ENCODE peak calls at places on chromosomes 6 and 20, in nine cellular contexts. One of them, this sample, is unnamed.

GRCh38 chr6:53112404-53112803 is 36.2 kb downstream of the GCM1 start:
- DNase-seq in thyroid gland: peak; percentile 51
- DNase-seq in endothelial cell: no peak
- DNase-seq in CD8-positive, alpha-beta T cell: no peak
- DNase-seq in mammary epithelial cell: peak; percentile 92
- DNase-seq in foreskin fibroblast: no peak
- DNase-seq in GM20000: no peak
- DNase-seq in heart left ventricle: no peak
- DNase-seq in dorsolateral prefrontal cortex: no peak
- DNase-seq in this sample: no peak

GRCh38 chr6:113833537-113833936 is 23.6 kb upstream of the MARCKS start:
- DNase-seq in GM20000: no peak
- DNase-seq in foreskin fibroblast: peak; percentile 33
- DNase-seq in dorsolateral prefrontal cortex: no peak
- DNase-seq in endothelial cell: no peak
- DNase-seq in heart left ventricle: no peak
- DNase-seq in mammary epithelial cell: peak; percentile 64
- DNase-seq in thyroid gland: no peak
- DNase-seq in CD8-positive, alpha-beta T cell: no peak
- DNase-seq in this sample: no peak

GRCh38 chr6:158061361-158061708 is 79.7 kb downstream of the SYNJ2 start:
- DNase-seq in mammary epithelial cell: no peak
- DNase-seq in heart left ventricle: no peak
- DNase-seq in CD8-positive, alpha-beta T cell: no peak
- DNase-seq in thyroid gland: peak; percentile 15
- DNase-seq in foreskin fibroblast: no peak
- DNase-seq in dorsolateral prefrontal cortex: no peak
- DNase-seq in endothelial cell: no peak
- DNase-seq in GM20000: no peak
- DNase-seq in this sample: no peak

GRCh38 chr20:50794181-50794845 is 548 bp upstream of the BCAS4 start:
- DNase-seq in dorsolateral prefrontal cortex: no peak
- DNase-seq in CD8-positive, alpha-beta T cell: no peak
- DNase-seq in foreskin fibroblast: no peak
- DNase-seq in thyroid gland: no peak
- DNase-seq in endothelial cell: no peak
- DNase-seq in GM20000: no peak
- DNase-seq in mammary epithelial cell: no peak
- DNase-seq in heart left ventricle: no peak
- DNase-seq in this sample: no peak

GRCh38 chr20:49318430-49319203 is 40.8 kb upstream of the ZNFX1 start:
- DNase-seq in mammary epithelial cell: no peak
- DNase-seq in foreskin fibroblast: no peak
- DNase-seq in CD8-positive, alpha-beta T cell: peak; percentile 28
- DNase-seq in thyroid gland: peak; percentile 27
- DNase-seq in heart left ventricle: no peak
- DNase-seq in endothelial cell: no peak
- DNase-seq in dorsolateral prefrontal cortex: no peak
- DNase-seq in GM20000: no peak
- DNase-seq in this sample: no peak

GRCh38 chr6:44457606-44458005 is 70.1 kb downstream of the CDC5L start:
- DNase-seq in CD8-positive, alpha-beta T cell: no peak
- DNase-seq in heart left ventricle: no peak
- DNase-seq in thyroid gland: peak; percentile 59
- DNase-seq in dorsolateral prefrontal cortex: no peak
- DNase-seq in foreskin fibroblast: no peak
- DNase-seq in endothelial cell: no peak
- DNase-seq in mammary epithelial cell: no peak
- DNase-seq in GM20000: no peak
- DNase-seq in this sample: no peak

GRCh38 chr20:10521068-10521834 is 86.1 kb downstream of the SLX4IP start:
- DNase-seq in CD8-positive, alpha-beta T cell: no peak
- DNase-seq in thyroid gland: no peak
- DNase-seq in GM20000: no peak
- DNase-seq in heart left ventricle: no peak
- DNase-seq in mammary epithelial cell: peak; percentile 81
- DNase-seq in dorsolateral prefrontal cortex: no peak
- DNase-seq in foreskin fibroblast: peak; percentile 77
- DNase-seq in endothelial cell: no peak
- DNase-seq in this sample: no peak

GRCh38 chr6:54097753-54098152 is 13.5 kb upstream of the MLIP start:
- DNase-seq in GM20000: no peak
- DNase-seq in foreskin fibroblast: no peak
- DNase-seq in endothelial cell: no peak
- DNase-seq in dorsolateral prefrontal cortex: no peak
- DNase-seq in thyroid gland: no peak
- DNase-seq in CD8-positive, alpha-beta T cell: no peak
- DNase-seq in heart left ventricle: no peak
- DNase-seq in mammary epithelial cell: no peak
- DNase-seq in this sample: no peak

GRCh38 chr6:30194797-30195690 is 18.2 kb downstream of the TRIM26 start:
- DNase-seq in CD8-positive, alpha-beta T cell: no peak
- DNase-seq in heart left ventricle: no peak
- DNase-seq in dorsolateral prefrontal cortex: no peak
- DNase-seq in mammary epithelial cell: no peak
- DNase-seq in endothelial cell: no peak
- DNase-seq in thyroid gland: no peak
- DNase-seq in foreskin fibroblast: peak; percentile 60
- DNase-seq in GM20000: no peak
- DNase-seq in this sample: no peak

GRCh38 chr20:56630086-56630493 is 984 bp downstream of the TFAP2C start:
- DNase-seq in endothelial cell: peak; percentile 87
- DNase-seq in CD8-positive, alpha-beta T cell: no peak
- DNase-seq in mammary epithelial cell: peak; percentile 95
- DNase-seq in GM20000: peak; percentile 64
- DNase-seq in foreskin fibroblast: peak; percentile 85
- DNase-seq in dorsolateral prefrontal cortex: no peak
- DNase-seq in heart left ventricle: no peak
- DNase-seq in thyroid gland: peak; percentile 81
- DNase-seq in this sample: no peak

GRCh38 chr6:5135783-5136376 is 50.7 kb downstream of the PPP1R3G start:
- DNase-seq in GM20000: peak; percentile 47
- DNase-seq in endothelial cell: peak; percentile 58
- DNase-seq in foreskin fibroblast: no peak
- DNase-seq in mammary epithelial cell: peak; percentile 23
- DNase-seq in dorsolateral prefrontal cortex: no peak
- DNase-seq in heart left ventricle: no peak
- DNase-seq in CD8-positive, alpha-beta T cell: peak; percentile 48
- DNase-seq in thyroid gland: peak; percentile 24
- DNase-seq in this sample: no peak

GRCh38 chr6:28423546-28423945 is 19.7 kb downstream of the ZSCAN23 start:
- DNase-seq in mammary epithelial cell: no peak
- DNase-seq in foreskin fibroblast: no peak
- DNase-seq in endothelial cell: no peak
- DNase-seq in dorsolateral prefrontal cortex: no peak
- DNase-seq in GM20000: no peak
- DNase-seq in CD8-positive, alpha-beta T cell: no peak
- DNase-seq in thyroid gland: no peak
- DNase-seq in heart left ventricle: no peak
- DNase-seq in this sample: no peak

GRCh38 chr6:25250878-25251277 is 28.3 kb upstream of the CARMIL1 start:
- DNase-seq in heart left ventricle: no peak
- DNase-seq in endothelial cell: no peak
- DNase-seq in thyroid gland: no peak
- DNase-seq in mammary epithelial cell: peak; percentile 97
- DNase-seq in dorsolateral prefrontal cortex: no peak
- DNase-seq in CD8-positive, alpha-beta T cell: no peak
- DNase-seq in foreskin fibroblast: peak; percentile 34
- DNase-seq in GM20000: peak; percentile 36
- DNase-seq in this sample: no peak

GRCh38 chr20:43992885-43993284 is 78.2 kb downstream of the TOX2 start:
- DNase-seq in foreskin fibroblast: no peak
- DNase-seq in GM20000: no peak
- DNase-seq in heart left ventricle: no peak
- DNase-seq in CD8-positive, alpha-beta T cell: no peak
- DNase-seq in dorsolateral prefrontal cortex: no peak
- DNase-seq in endothelial cell: no peak
- DNase-seq in mammary epithelial cell: no peak
- DNase-seq in thyroid gland: no peak
- DNase-seq in this sample: no peak

DNA sequence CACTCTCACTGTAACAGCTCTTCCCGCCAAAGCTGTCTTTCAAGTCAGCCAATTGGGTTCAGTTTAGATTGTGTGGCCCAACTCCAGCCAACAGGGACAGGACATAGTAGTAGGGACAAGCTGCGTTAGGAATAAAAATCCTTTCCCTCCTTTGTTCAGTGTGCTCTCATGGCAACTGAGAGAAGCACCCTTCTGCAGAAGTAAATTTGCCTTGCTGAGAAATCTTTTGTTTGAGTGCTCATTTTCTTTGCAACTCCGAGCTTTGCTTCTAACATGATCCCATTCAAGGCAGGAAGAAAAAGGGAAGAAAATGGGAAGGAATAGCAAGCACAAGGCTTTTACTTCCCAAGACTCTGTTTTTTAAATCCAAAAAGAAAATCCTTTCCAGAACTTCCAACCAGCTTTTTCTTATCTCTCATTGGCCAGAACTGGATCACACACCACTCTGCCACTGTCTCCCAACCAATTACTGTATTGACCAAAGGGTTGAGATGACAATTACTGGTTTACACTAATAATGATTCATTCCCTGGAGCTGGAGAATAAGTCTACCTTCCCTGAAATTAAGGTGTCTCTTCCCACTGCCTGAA is 52.7 kb downstream of the STX11 start:
- DNase-seq in GM20000: no peak
- DNase-seq in mammary epithelial cell: no peak
- DNase-seq in thyroid gland: no peak
- DNase-seq in foreskin fibroblast: no peak
- DNase-seq in CD8-positive, alpha-beta T cell: no peak
- DNase-seq in heart left ventricle: no peak
- DNase-seq in dorsolateral prefrontal cortex: no peak
- DNase-seq in endothelial cell: no peak
- DNase-seq in this sample: no peak
- TF ChIP-seq CTCF in GM20000: no peak
- TF ChIP-seq CTCF in mammary epithelial cell: no peak
- TF ChIP-seq CTCF in thyroid gland: no peak
- TF ChIP-seq CTCF in foreskin fibroblast: no peak
- TF ChIP-seq CTCF in CD8-positive, alpha-beta T cell: no peak
- TF ChIP-seq CTCF in heart left ventricle: no peak
- TF ChIP-seq CTCF in dorsolateral prefrontal cortex: no peak
- TF ChIP-seq CTCF in endothelial cell: no peak
- TF ChIP-seq CTCF in this sample: no peak

DNA sequence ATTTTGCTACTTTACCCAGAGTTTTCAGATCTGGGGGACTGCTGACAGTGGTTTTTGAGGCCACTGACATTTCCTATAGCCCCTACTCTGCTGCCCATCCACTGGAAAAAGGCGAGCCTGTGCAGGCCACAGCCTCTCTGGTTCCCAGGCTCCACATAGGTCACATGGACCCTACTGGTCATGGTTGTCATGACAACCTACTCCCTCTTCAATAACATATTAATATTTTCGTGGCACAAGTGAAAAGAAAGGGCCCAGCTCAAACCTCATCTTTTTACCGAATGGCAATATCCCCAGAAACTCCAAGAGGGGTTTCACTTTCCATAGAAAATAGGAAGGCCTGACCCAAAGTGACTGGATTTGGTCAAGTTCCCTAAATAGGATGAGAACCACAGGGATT is 11.0 kb upstream of the FOXO3 start:
- DNase-seq in heart left ventricle: no peak
- DNase-seq in GM20000: no peak
- DNase-seq in dorsolateral prefrontal cortex: no peak
- DNase-seq in endothelial cell: no peak
- DNase-seq in CD8-positive, alpha-beta T cell: no peak
- DNase-seq in thyroid gland: no peak
- DNase-seq in mammary epithelial cell: no peak
- DNase-seq in foreskin fibroblast: no peak
- DNase-seq in this sample: no peak
- TF ChIP-seq CTCF in heart left ventricle: no peak
- TF ChIP-seq CTCF in GM20000: no peak
- TF ChIP-seq CTCF in dorsolateral prefrontal cortex: no peak
- TF ChIP-seq CTCF in endothelial cell: no peak
- TF ChIP-seq CTCF in CD8-positive, alpha-beta T cell: no peak
- TF ChIP-seq CTCF in thyroid gland: no peak
- TF ChIP-seq CTCF in mammary epithelial cell: no peak
- TF ChIP-seq CTCF in foreskin fibroblast: no peak
- TF ChIP-seq CTCF in this sample: no peak

GRCh38 chr6:139051396-139052070 is 23.0 kb downstream of the ABRACL start:
- DNase-seq in endothelial cell: no peak
- DNase-seq in mammary epithelial cell: no peak
- DNase-seq in CD8-positive, alpha-beta T cell: no peak
- DNase-seq in dorsolateral prefrontal cortex: no peak
- DNase-seq in GM20000: no peak
- DNase-seq in heart left ventricle: no peak
- DNase-seq in foreskin fibroblast: no peak
- DNase-seq in thyroid gland: no peak
- DNase-seq in this sample: no peak

GRCh38 chr6:139054001-139054400 is 25.5 kb downstream of the ABRACL start:
- DNase-seq in GM20000: no peak
- DNase-seq in mammary epithelial cell: no peak
- DNase-seq in CD8-positive, alpha-beta T cell: no peak
- DNase-seq in dorsolateral prefrontal cortex: no peak
- DNase-seq in heart left ventricle: no peak
- DNase-seq in foreskin fibroblast: no peak
- DNase-seq in endothelial cell: no peak
- DNase-seq in thyroid gland: no peak
- DNase-seq in this sample: no peak

GRCh38 chr6:139047677-139048076 is 19.1 kb downstream of the ABRACL start:
- DNase-seq in GM20000: no peak
- DNase-seq in endothelial cell: no peak
- DNase-seq in CD8-positive, alpha-beta T cell: no peak
- DNase-seq in foreskin fibroblast: no peak
- DNase-seq in thyroid gland: no peak
- DNase-seq in heart left ventricle: no peak
- DNase-seq in mammary epithelial cell: no peak
- DNase-seq in dorsolateral prefrontal cortex: no peak
- DNase-seq in this sample: no peak

GRCh38 chr6:139050770-139051313 is 22.3 kb downstream of the ABRACL start:
- DNase-seq in dorsolateral prefrontal cortex: no peak
- DNase-seq in foreskin fibroblast: no peak
- DNase-seq in CD8-positive, alpha-beta T cell: no peak
- DNase-seq in endothelial cell: no peak
- DNase-seq in thyroid gland: peak; percentile 2
- DNase-seq in heart left ventricle: no peak
- DNase-seq in mammary epithelial cell: no peak
- DNase-seq in GM20000: no peak
- DNase-seq in this sample: no peak
- TF ChIP-seq CTCF in dorsolateral prefrontal cortex: no peak
- TF ChIP-seq CTCF in foreskin fibroblast: no peak
- TF ChIP-seq CTCF in CD8-positive, alpha-beta T cell: no peak
- TF ChIP-seq CTCF in endothelial cell: no peak
- TF ChIP-seq CTCF in thyroid gland: no peak
- TF ChIP-seq CTCF in heart left ventricle: no peak
- TF ChIP-seq CTCF in mammary epithelial cell: no peak
- TF ChIP-seq CTCF in GM20000: no peak
- TF ChIP-seq CTCF in this sample: peak; percentile 21

GRCh38 chr6:78397537-78397936 is 469.8 kb upstream of the IRAK1BP1 start:
- DNase-seq in endothelial cell: no peak
- DNase-seq in GM20000: no peak
- DNase-seq in heart left ventricle: no peak
- DNase-seq in dorsolateral prefrontal cortex: no peak
- DNase-seq in thyroid gland: no peak
- DNase-seq in mammary epithelial cell: no peak
- DNase-seq in CD8-positive, alpha-beta T cell: no peak
- DNase-seq in foreskin fibroblast: peak; percentile 5
- DNase-seq in this sample: no peak

GRCh38 chr6:78400076-78400475 is 467.3 kb upstream of the IRAK1BP1 start:
- DNase-seq in thyroid gland: no peak
- DNase-seq in dorsolateral prefrontal cortex: no peak
- DNase-seq in GM20000: no peak
- DNase-seq in heart left ventricle: no peak
- DNase-seq in foreskin fibroblast: no peak
- DNase-seq in mammary epithelial cell: no peak
- DNase-seq in endothelial cell: no peak
- DNase-seq in CD8-positive, alpha-beta T cell: no peak
- DNase-seq in this sample: no peak

GRCh38 chr6:78398292-78398691 is 469.1 kb upstream of the IRAK1BP1 start:
- DNase-seq in GM20000: no peak
- DNase-seq in endothelial cell: no peak
- DNase-seq in heart left ventricle: no peak
- DNase-seq in dorsolateral prefrontal cortex: no peak
- DNase-seq in CD8-positive, alpha-beta T cell: no peak
- DNase-seq in thyroid gland: no peak
- DNase-seq in foreskin fibroblast: no peak
- DNase-seq in mammary epithelial cell: no peak
- DNase-seq in this sample: no peak
- TF ChIP-seq CTCF in GM20000: no peak
- TF ChIP-seq CTCF in endothelial cell: no peak
- TF ChIP-seq CTCF in heart left ventricle: no peak
- TF ChIP-seq CTCF in dorsolateral prefrontal cortex: no peak
- TF ChIP-seq CTCF in CD8-positive, alpha-beta T cell: no peak
- TF ChIP-seq CTCF in thyroid gland: no peak
- TF ChIP-seq CTCF in foreskin fibroblast: no peak
- TF ChIP-seq CTCF in mammary epithelial cell: no peak
- TF ChIP-seq CTCF in this sample: no peak

This sample was measured in D721Med.